ENCODE peak calls at places on chromosomes 4 and X, in six cellular contexts. O, Z, F, K, I and D are unnamed samples.

GRCh38 chr4:150982557-150983233 is 32.4 kb downstream of the LRBA start:
- DNase-seq in Z (no peak), K (no peak), F (no peak), O (no peak), I (no peak), D (no peak)

GRCh38 chr4:7756561-7757355 is 182.9 kb downstream of the AFAP1 start:
- DNase-seq in I (no peak), Z (no peak), F (peak; percentile 45), O (no peak), K (no peak), D (no peak)

GRCh38 chr4:177235026-177235425 is 74.6 kb upstream of the NEIL3 start:
- DNase-seq in O (no peak), I (no peak), F (no peak), K (no peak), Z (no peak), D (no peak)

GRCh38 chr4:99815597-99816011 is 1.0 kb upstream of the DAPP1 start:
- DNase-seq in O (no peak), F (no peak), I (no peak), Z (no peak), K (peak; percentile 74), D (peak; percentile 59)

GRCh38 chr4:48315728-48316630 is 25.4 kb upstream of the SLAIN2 start:
- DNase-seq in Z (no peak), F (no peak), O (peak; percentile 60), K (no peak), I (no peak), D (peak; percentile 55)

GRCh38 chr4:87631668-87632067 is 18.4 kb upstream of the DMP1 start:
- DNase-seq in I (no peak), K (no peak), O (no peak), Z (no peak), F (no peak), D (no peak)

GRCh38 chr4:76625316-76625715 is 190.3 kb downstream of the SHROOM3 start:
- DNase-seq in I (no peak), F (no peak), O (no peak), Z (no peak), K (no peak), D (no peak)

GRCh38 chr4:38002451-38003071 is 42.4 kb downstream of the PTTG2 start:
- DNase-seq in I (no peak), O (no peak), K (no peak), F (no peak), Z (no peak), D (no peak)

GRCh38 chr4:52633846-52634245 is 25.3 kb downstream of the USP46 start:
- DNase-seq in Z (no peak), F (no peak), K (no peak), O (no peak), I (no peak), D (no peak)

GRCh38 chrX:134727363-134727762 is 69.1 kb upstream of the PLAC1 start:
- DNase-seq in F (no peak), Z (no peak), I (no peak), O (no peak), K (no peak), D (no peak)

GRCh38 chr4:85807247-85807915 is 332.4 kb downstream of the ARHGAP24 start:
- DNase-seq in F (peak; percentile 65), Z (peak; percentile 15), I (peak; percentile 48), O (no peak), K (no peak), D (no peak)

GRCh38 chr4:94690851-94691254 is 66.9 kb upstream of the BMPR1B start:
- DNase-seq in F (no peak), I (no peak), K (no peak), O (no peak), Z (no peak), D (no peak)

GRCh38 chr4:94680131-94680862 is 77.5 kb upstream of the BMPR1B start:
- DNase-seq in O (peak; percentile 59), K (no peak), Z (no peak), F (no peak), I (no peak), D (no peak)

GRCh38 chr4:94691552-94691951 is 66.2 kb upstream of the BMPR1B start:
- DNase-seq in F (no peak), O (no peak), I (no peak), Z (no peak), K (no peak), D (no peak)

GRCh38 chr4:94689155-94689554 is 68.6 kb upstream of the BMPR1B start:
- DNase-seq in O (no peak), K (no peak), F (no peak), Z (no peak), I (no peak), D (no peak)

GRCh38 chr4:94686086-94686485 is 71.7 kb upstream of the BMPR1B start:
- DNase-seq in O (no peak), K (no peak), I (no peak), F (no peak), Z (no peak), D (no peak)
- H3K4me3 ChIP-seq in O (no peak overlapping the region), K (no peak overlapping the region), I (no peak overlapping the region), F (no peak overlapping the region), Z (no peak overlapping the region), D (no peak overlapping the region)

GRCh38 chrX:108734426-108734825 is 1.9 kb downstream of the IRS4 start:
- DNase-seq in K (no peak), Z (no peak), F (no peak), I (no peak), O (peak; percentile 10), D (no peak)
- H3K4me3 ChIP-seq in K (no peak overlapping the region), Z (no peak overlapping the region), F (no peak overlapping the region), I (no peak overlapping the region), O (no peak overlapping the region), D (no peak overlapping the region)

DNA sequence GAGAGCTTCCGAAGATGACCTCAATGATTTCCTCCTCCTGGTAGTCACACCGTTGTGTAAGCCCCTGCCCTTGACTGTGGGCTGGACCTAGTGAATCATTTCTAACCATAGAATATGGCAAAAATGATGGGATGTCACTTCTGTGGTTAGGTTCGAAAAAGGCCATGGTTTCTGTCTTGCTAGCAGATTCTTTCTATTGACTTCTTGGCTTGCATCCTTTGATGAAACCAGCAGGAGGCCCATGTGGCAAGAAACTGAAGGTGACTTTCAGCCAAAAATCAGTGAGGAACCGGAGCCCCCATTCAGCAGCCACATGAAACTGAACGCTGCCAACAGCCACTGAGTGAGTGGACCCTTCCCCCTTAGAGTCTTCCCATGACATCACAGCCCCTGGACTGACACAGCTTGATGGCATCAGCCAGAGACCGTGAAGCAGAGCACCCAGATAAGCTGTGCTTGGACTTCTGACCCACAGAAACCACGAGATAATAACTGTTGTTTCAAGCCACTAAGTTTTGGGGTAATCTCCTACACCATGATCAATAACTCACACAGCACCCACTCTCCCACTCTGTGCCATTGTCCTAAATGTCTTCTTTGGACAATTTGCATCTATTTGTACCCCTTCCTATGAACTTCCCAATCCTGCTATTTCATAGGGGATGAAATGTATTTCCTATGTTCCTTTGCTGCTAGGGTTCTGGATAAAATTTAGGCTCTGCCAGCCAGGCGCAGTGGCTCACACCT is 148.0 kb upstream of the STX18 start:
- DNase-seq in I (no peak), F (no peak), Z (no peak), K (no peak), O (no peak), D (no peak)
- H3K4me3 ChIP-seq in I (no peak overlapping the region), F (no peak overlapping the region), Z (no peak overlapping the region), K (no peak overlapping the region), O (no peak overlapping the region), D (no peak overlapping the region)

GRCh38 chrX:48736303-48736702 is 25.2 kb upstream of the GLOD5 start:
- DNase-seq in O (no peak), I (no peak), Z (no peak), F (no peak), K (no peak), D (no peak)
- H3K4me3 ChIP-seq in O (peak overlapping the region; percentile 64), I (no peak overlapping the region), Z (no peak overlapping the region), F (peak overlapping the region; percentile 41), K (no peak overlapping the region), D (no peak overlapping the region)

GRCh38 chrX:73213734-73214133 is 917 bp downstream of the NAP1L2 start:
- DNase-seq in Z (no peak), F (no peak), I (no peak), K (no peak), O (no peak), D (no peak)
- H3K4me3 ChIP-seq in Z (peak overlapping the region; percentile 79), F (peak overlapping the region; percentile 81), I (peak overlapping the region; percentile 69), K (peak overlapping the region; percentile 59), O (peak overlapping the region; percentile 65), D (peak overlapping the region; percentile 40)

GRCh38 chr4:212438-213174 is 88.3 kb downstream of the ZNF718 start:
- DNase-seq in K (peak; percentile 22), O (peak; percentile 90), I (peak; percentile 80), Z (peak; percentile 18), F (peak; percentile 89), D (no peak)

GRCh38 chr4:211033-211511 is 86.8 kb downstream of the ZNF718 start:
- DNase-seq in I (no peak), F (no peak), O (no peak), Z (no peak), K (no peak), D (no peak)

GRCh38 chr4:217891-218290 is 87.4 kb downstream of the ZNF732 start:
- DNase-seq in Z (no peak), I (no peak), K (no peak), F (no peak), O (no peak), D (no peak)

DNA sequence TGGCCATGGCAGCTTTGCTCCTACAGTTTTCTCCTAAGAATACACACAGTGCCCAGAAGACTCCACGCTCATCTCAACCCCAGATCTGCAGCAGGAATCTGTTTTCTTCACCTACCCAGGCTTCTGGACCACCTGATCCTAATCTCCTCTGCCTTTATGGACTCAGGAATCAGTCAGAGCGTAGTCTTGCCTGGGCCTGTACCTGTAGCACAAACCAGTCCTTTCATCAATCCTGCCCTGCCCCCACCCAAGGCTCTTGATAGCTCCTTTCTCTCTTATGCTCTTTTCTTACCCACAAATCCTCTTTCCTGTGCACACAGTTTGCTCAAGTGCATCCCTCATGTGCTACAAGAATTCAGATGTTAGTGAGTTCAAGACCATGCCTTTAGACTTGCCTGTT is 89.7 kb downstream of the ZNF718 start:
- DNase-seq in I (no peak), K (no peak), F (no peak), O (no peak), Z (no peak), D (no peak)
- H3K4me3 ChIP-seq in I (peak overlapping the region; percentile 74), K (no peak overlapping the region), F (no peak overlapping the region), O (no peak overlapping the region), Z (no peak overlapping the region), D (no peak overlapping the region)

GRCh38 chrX:17637235-17637634 is 100.1 kb upstream of the SCML1 start:
- DNase-seq in O (no peak), I (no peak), F (no peak), K (no peak), Z (no peak), D (no peak)

GRCh38 chrX:17643528-17643927 is 93.8 kb upstream of the SCML1 start:
- DNase-seq in O (no peak), K (no peak), F (no peak), Z (no peak), I (no peak), D (no peak)

GRCh38 chrX:17638731-17639130 is 98.6 kb upstream of the SCML1 start:
- DNase-seq in F (no peak), K (no peak), Z (no peak), O (no peak), I (no peak), D (no peak)

GRCh38 chrX:17644001-17644400 is 93.3 kb upstream of the SCML1 start:
- DNase-seq in Z (no peak), F (no peak), K (no peak), O (no peak), I (no peak), D (no peak)

GRCh38 chrX:17642891-17643290 is 94.4 kb upstream of the SCML1 start:
- DNase-seq in O (no peak), I (no peak), K (no peak), Z (no peak), F (no peak), D (no peak)
- H3K4me3 ChIP-seq in O (no peak overlapping the region), I (no peak overlapping the region), K (no peak overlapping the region), Z (no peak overlapping the region), F (no peak overlapping the region), D (no peak overlapping the region)

GRCh38 chrX:137034508-137034872 is 695 bp upstream of the GPR101 start:
- DNase-seq in O (no peak), K (no peak), I (no peak), Z (no peak), F (no peak), D (no peak)
- H3K4me3 ChIP-seq in O (no peak overlapping the region), K (no peak overlapping the region), I (no peak overlapping the region), Z (no peak overlapping the region), F (no peak overlapping the region), D (no peak overlapping the region)